ENCODE peak calls at places on chromosome 9, in eight cellular contexts. P is skeletal muscle cell; E is neural progenitor cell; H is activated CD8-positive, alpha-beta memory T cell treated with anti-CD3 and anti-CD28 coated beads, Interleukin-2, amount 50 U/mL, for 48 hours; M is stomach; D is A172; K is head of caudate nucleus; N is GM13976. T is an unnamed sample.

GRCh38 chr9:16257604-16258003 is 612.9 kb downstream of the BNC2 start:
- DNase-seq in P (no peak), E (peak; percentile 8), H (no peak), M (no peak), D (no peak), K (no peak), N (no peak), T (no peak)

GRCh38 chr9:127131871-127132270 is 9.4 kb upstream of the ANGPTL2 start:
- DNase-seq in P (no peak), E (no peak), H (no peak), M (peak; percentile 4), D (peak; percentile 93), K (no peak), N (no peak), T (no peak)

GRCh38 chr9:112447283-112447761 is 39.3 kb upstream of the KIAA1958 start:
- DNase-seq in P (peak; percentile 1), E (no peak), H (no peak), M (no peak), D (peak; percentile 21), K (no peak), N (no peak), T (no peak)

GRCh38 chr9:133477992-133478850 is 678 bp downstream of the SLC2A6 start:
- DNase-seq in P (no peak), E (peak; percentile 65), H (peak; percentile 65), M (no peak), D (peak; percentile 35), K (no peak), N (peak; percentile 79), T (no peak)

GRCh38 chr9:123679330-123679987 is 250.5 kb downstream of the DENND1A start:
- DNase-seq in P (no peak), E (no peak), H (no peak), M (no peak), D (no peak), K (peak; percentile 14), N (peak; percentile 76), T (no peak)

GRCh38 chr9:81390802-81391456 is 298.4 kb downstream of the TLE1 start:
- DNase-seq in P (no peak), E (no peak), H (no peak), M (no peak), D (peak; percentile 33), K (no peak), N (no peak), T (no peak)

GRCh38 chr9:32877639-32878217 is 94.4 kb downstream of the TMEM215 start:
- DNase-seq in P (no peak), E (no peak), H (no peak), M (no peak), D (no peak), K (no peak), N (no peak), T (no peak)

GRCh38 chr9:133773889-133774655 is 35.9 kb upstream of the SARDH start:
- DNase-seq in P (no peak), E (no peak), H (no peak), M (no peak), D (no peak), K (no peak), N (no peak), T (no peak)

GRCh38 chr9:112361602-112362001 is 18.3 kb upstream of the HSDL2 start:
- DNase-seq in P (no peak), E (peak; percentile 53), H (no peak), M (no peak), D (peak; percentile 29), K (peak; percentile 49), N (peak; percentile 34), T (peak; percentile 35)

GRCh38 chr9:94824401-94824800 is 97.9 kb downstream of the AOPEP start:
- DNase-seq in P (no peak), E (no peak), H (no peak), M (no peak), D (no peak), K (no peak), N (no peak), T (no peak)

GRCh38 chr9:94952553-94953373 is 226.3 kb downstream of the AOPEP start:
- DNase-seq in P (no peak), E (no peak), H (no peak), M (no peak), D (no peak), K (no peak), N (peak; percentile 32), T (no peak)

GRCh38 chr9:92774274-92774673 is 9.6 kb upstream of the BICD2 start:
- DNase-seq in P (peak; percentile 81), E (no peak), H (no peak), M (no peak), D (peak; percentile 76), K (peak; percentile 45), N (no peak), T (peak; percentile 95)

GRCh38 chr9:72648811-72649414 is 127.5 kb downstream of the TMC1 start:
- DNase-seq in P (no peak), E (no peak), H (no peak), M (no peak), D (no peak), K (no peak), N (no peak), T (no peak)

GRCh38 chr9:114491430-114492003 is 13.8 kb downstream of the WHRN start:
- DNase-seq in P (no peak), E (no peak), H (no peak), M (no peak), D (no peak), K (no peak), N (no peak), T (no peak)

GRCh38 chr9:89137548-89138462 is 40.8 kb downstream of the SHC3 start:
- DNase-seq in P (peak; percentile 83), E (no peak), H (no peak), M (no peak), D (peak; percentile 93), K (peak; percentile 63), N (no peak), T (peak; percentile 96)

GRCh38 chr9:12759767-12760166 is 15.1 kb upstream of the LURAP1L start:
- DNase-seq in P (peak; percentile 74), E (no peak), H (no peak), M (no peak), D (no peak), K (no peak), N (no peak), T (no peak)

GRCh38 chr9:122180633-122181032 is 20.9 kb downstream of the MORN5 start:
- DNase-seq in P (peak; percentile 57), E (no peak), H (no peak), M (no peak), D (peak; percentile 93), K (no peak), N (no peak), T (peak; percentile 20)

GRCh38 chr9:126695186-126696090 is 81.7 kb downstream of the LMX1B start:
- DNase-seq in P (no peak), E (peak; percentile 18), H (no peak), M (no peak), D (no peak), K (no peak), N (no peak), T (no peak)

GRCh38 chr9:87497604-87498045 is at the start of gene DAPK1:
- DNase-seq in P (no peak), E (peak; percentile 92), H (peak; percentile 61), M (peak; percentile 79), D (peak; percentile 31), K (peak; percentile 66), N (peak; percentile 87), T (no peak)

GRCh38 chr9:128022886-128023285 is 42.1 kb upstream of the EEIG1 start:
- DNase-seq in P (no peak), E (no peak), H (no peak), M (no peak), D (peak; percentile 87), K (no peak), N (no peak), T (no peak)

GRCh38 chr9:137427454-137428310 is 4.5 kb downstream of the NOXA1 start:
- DNase-seq in P (no peak), E (no peak), H (no peak), M (no peak), D (no peak), K (no peak), N (no peak), T (no peak)

GRCh38 chr9:95852059-95853032 is 23.1 kb upstream of the ERCC6L2 start:
- DNase-seq in P (no peak), E (no peak), H (no peak), M (no peak), D (peak; percentile 63), K (no peak), N (peak; percentile 74), T (no peak)

GRCh38 chr9:119688547-119688946 is 319.3 kb upstream of the BRINP1 start:
- DNase-seq in P (no peak), E (no peak), H (no peak), M (no peak), D (no peak), K (no peak), N (no peak), T (no peak)

GRCh38 chr9:127130661-127131538 is 8.5 kb upstream of the ANGPTL2 start:
- DNase-seq in P (peak; percentile 91), E (no peak), H (no peak), M (no peak), D (peak; percentile 37), K (peak; percentile 70), N (no peak), T (peak; percentile 90)

GRCh38 chr9:115531410-115532130 is 413.6 kb upstream of the TNC start:
- DNase-seq in P (peak; percentile 67), E (no peak), H (no peak), M (no peak), D (no peak), K (no peak), N (no peak), T (no peak)

GRCh38 chr9:115327441-115328122 is 209.6 kb upstream of the TNC start:
- DNase-seq in P (peak; percentile 11), E (no peak), H (no peak), M (no peak), D (no peak), K (no peak), N (no peak), T (no peak)

GRCh38 chr9:113567361-113568080 is 104.0 kb downstream of the RGS3 start:
- DNase-seq in P (no peak), E (no peak), H (no peak), M (no peak), D (no peak), K (no peak), N (no peak), T (no peak)

GRCh38 chr9:134644715-134645606 is 3.4 kb downstream of the COL5A1 start:
- DNase-seq in P (peak; percentile 96), E (peak; percentile 48), H (no peak), M (peak; percentile 39), D (peak; percentile 99), K (no peak), N (no peak), T (peak; percentile 99)

GRCh38 chr9:128321343-128321742 is 904 bp downstream of the TRUB2 start:
- DNase-seq in P (no peak), E (no peak), H (no peak), M (no peak), D (no peak), K (no peak), N (no peak), T (no peak)

GRCh38 chr9:114745108-114745848 is 60.6 kb downstream of the TNFSF15 start:
- DNase-seq in P (no peak), E (no peak), H (no peak), M (no peak), D (no peak), K (peak; percentile 17), N (no peak), T (peak; percentile 39)

GRCh38 chr9:101323129-101323528 is 61.7 kb downstream of the BAAT start:
- DNase-seq in P (no peak), E (no peak), H (no peak), M (no peak), D (no peak), K (no peak), N (no peak), T (no peak)

GRCh38 chr9:134214766-134215394 is 50.5 kb upstream of the RNU6ATAC start:
- DNase-seq in P (no peak), E (no peak), H (no peak), M (no peak), D (no peak), K (peak; percentile 34), N (no peak), T (no peak)

GRCh38 chr9:82117025-82117424 is 128.5 kb downstream of the SPATA31D1 start:
- DNase-seq in P (peak; percentile 48), E (peak; percentile 11), H (no peak), M (no peak), D (no peak), K (peak; percentile 51), N (no peak), T (peak; percentile 84)

GRCh38 chr9:131276891-131277672 is 772 bp upstream of the FAM78A start:
- DNase-seq in P (no peak), E (peak; percentile 47), H (peak; percentile 71), M (no peak), D (no peak), K (no peak), N (peak; percentile 68), T (no peak)

T was measured in astrocyte of the cerebellum.